ENCODE peak calls at places on chromosomes 16 and 17, in ten cellular contexts. Q is A549, V is tibial nerve, L is gastrocnemius medialis, P is breast epithelium, K is upper lobe of left lung, O is body of pancreas, S is Peyer's patch, H is transverse colon, C is heart left ventricle. Y is an unnamed sample.

GRCh38 chr16:27285676-27286196 is 17.2 kb upstream of the NSMCE1 start:
- DNase-seq in O (no peak), L (peak; percentile 17), P (no peak), V (no peak), H (peak; percentile 22), K (no peak), Q (no peak), S (no peak), C (peak; percentile 34), Y (no peak)

GRCh38 chr16:13148836-13149235 is 247.4 kb downstream of the SHISA9 start:
- DNase-seq in Q (no peak), C (no peak), V (no peak), O (no peak), L (no peak), S (no peak), P (no peak), K (no peak), H (no peak), Y (no peak)

GRCh38 chr16:83995756-83996155 is 27.7 kb downstream of the NECAB2 start:
- DNase-seq in S (no peak), V (no peak), L (no peak), O (peak; percentile 25), K (no peak), H (peak; percentile 17), P (no peak), Q (no peak), C (peak; percentile 31), Y (no peak)

GRCh38 chr17:146546-146945 is 9.2 kb downstream of the SCGB1C2 start:
- DNase-seq in P (peak; percentile 22), V (no peak), S (no peak), O (peak; percentile 9), K (no peak), C (no peak), H (no peak), L (no peak), Q (no peak), Y (peak; percentile 47)

GRCh38 chr16:1244881-1245280 is 4.4 kb downstream of the TPSAB1 start:
- DNase-seq in S (peak; percentile 28), Q (no peak), L (no peak), C (no peak), O (no peak), K (peak; percentile 67), H (no peak), P (peak; percentile 78), V (no peak), Y (peak; percentile 35)

GRCh38 chr17:44829558-44830358 is at the start of gene GJC1:
- DNase-seq in V (no peak), K (peak; percentile 86), S (no peak), H (peak; percentile 10), O (peak; percentile 17), C (peak; percentile 69), P (no peak), Q (peak; percentile 49), L (no peak), Y (peak; percentile 63)

GRCh38 chr16:14600164-14600563 is 29.9 kb downstream of the PARN start:
- DNase-seq in V (no peak), K (no peak), C (no peak), P (no peak), H (no peak), Q (peak; percentile 51), S (no peak), L (no peak), O (no peak), Y (no peak)

GRCh38 chr17:68461589-68461988 is 4.3 kb upstream of the WIPI1 start:
- DNase-seq in O (peak; percentile 35), H (peak; percentile 38), C (no peak), P (no peak), L (peak; percentile 68), K (no peak), V (no peak), Q (no peak), S (no peak), Y (no peak)

GRCh38 chr17:66716236-66717026 is 118.5 kb upstream of the CACNG5 start:
- DNase-seq in L (no peak), H (no peak), V (no peak), S (no peak), Q (no peak), K (no peak), P (no peak), O (no peak), C (no peak), Y (no peak)

GRCh38 chr16:64412578-64413280 is 709.1 kb downstream of the CDH11 start:
- DNase-seq in L (no peak), K (no peak), H (no peak), V (no peak), Q (no peak), P (no peak), O (no peak), C (no peak), S (no peak), Y (no peak)

GRCh38 chr16:72760581-72760980 is 287.3 kb downstream of the ZFHX3 start:
- DNase-seq in C (no peak), P (no peak), L (no peak), V (no peak), K (no peak), Q (no peak), S (no peak), O (no peak), H (no peak), Y (no peak)

GRCh38 chr16:23183486-23183862 is 929 bp downstream of the SCNN1G start:
- DNase-seq in O (no peak), V (no peak), S (no peak), H (no peak), C (no peak), Q (no peak), P (no peak), K (no peak), L (no peak), Y (no peak)

GRCh38 chr16:23181506-23181905 is 1.0 kb upstream of the SCNN1G start:
- DNase-seq in O (no peak), V (no peak), Q (no peak), S (no peak), P (no peak), C (no peak), L (no peak), H (no peak), K (no peak), Y (no peak)

GRCh38 chr16:23182206-23182674 is 305 bp upstream of the SCNN1G start:
- DNase-seq in L (peak; percentile 51), P (peak; percentile 87), H (peak; percentile 93), C (peak; percentile 68), O (peak; percentile 95), K (peak; percentile 97), S (peak; percentile 53), Q (peak; percentile 83), V (no peak), Y (peak; percentile 92)

GRCh38 chr16:23185661-23186060 is 3.1 kb downstream of the SCNN1G start:
- DNase-seq in C (no peak), S (no peak), Q (no peak), V (no peak), H (no peak), O (peak; percentile 35), P (no peak), K (peak; percentile 50), L (no peak), Y (no peak)

GRCh38 chr16:23182675-23183485 is at the start of gene SCNN1G:
- DNase-seq in V (no peak), C (no peak), S (no peak), O (peak; percentile 24), L (no peak), H (peak; percentile 45), Q (peak; percentile 25), P (no peak), K (peak; percentile 87), Y (peak; percentile 75)
- H3K4me3 ChIP-seq in V (peak within 1 kb of the TSS; percentile 2), C (peak within 1 kb of the TSS; percentile 50), S (peak within 1 kb of the TSS; percentile 38), O (peak within 1 kb of the TSS; percentile 4), L (peak within 1 kb of the TSS; percentile 19), H (peak within 1 kb of the TSS; percentile 61), Q (peak within 1 kb of the TSS; percentile 44), P (peak within 1 kb of the TSS; percentile 66), K (peak within 1 kb of the TSS; percentile 70), Y (peak within 1 kb of the TSS; percentile 15)

GRCh38 chr17:35775039-35775438 is 14.4 kb downstream of the C17orf50 start:
- DNase-seq in K (no peak), Q (no peak), H (no peak), O (no peak), C (no peak), L (no peak), P (no peak), V (no peak), S (no peak), Y (no peak)
- H3K27ac ChIP-seq in K (peak overlapping the region; percentile 78), Q (peak overlapping the region; percentile 28), H (peak overlapping the region; percentile 66), O (no peak overlapping the region), C (peak overlapping the region; percentile 86), L (no peak overlapping the region), P (no peak overlapping the region), V (peak overlapping the region; percentile 82), S (peak overlapping the region; percentile 62), Y (no peak overlapping the region)

DNA sequence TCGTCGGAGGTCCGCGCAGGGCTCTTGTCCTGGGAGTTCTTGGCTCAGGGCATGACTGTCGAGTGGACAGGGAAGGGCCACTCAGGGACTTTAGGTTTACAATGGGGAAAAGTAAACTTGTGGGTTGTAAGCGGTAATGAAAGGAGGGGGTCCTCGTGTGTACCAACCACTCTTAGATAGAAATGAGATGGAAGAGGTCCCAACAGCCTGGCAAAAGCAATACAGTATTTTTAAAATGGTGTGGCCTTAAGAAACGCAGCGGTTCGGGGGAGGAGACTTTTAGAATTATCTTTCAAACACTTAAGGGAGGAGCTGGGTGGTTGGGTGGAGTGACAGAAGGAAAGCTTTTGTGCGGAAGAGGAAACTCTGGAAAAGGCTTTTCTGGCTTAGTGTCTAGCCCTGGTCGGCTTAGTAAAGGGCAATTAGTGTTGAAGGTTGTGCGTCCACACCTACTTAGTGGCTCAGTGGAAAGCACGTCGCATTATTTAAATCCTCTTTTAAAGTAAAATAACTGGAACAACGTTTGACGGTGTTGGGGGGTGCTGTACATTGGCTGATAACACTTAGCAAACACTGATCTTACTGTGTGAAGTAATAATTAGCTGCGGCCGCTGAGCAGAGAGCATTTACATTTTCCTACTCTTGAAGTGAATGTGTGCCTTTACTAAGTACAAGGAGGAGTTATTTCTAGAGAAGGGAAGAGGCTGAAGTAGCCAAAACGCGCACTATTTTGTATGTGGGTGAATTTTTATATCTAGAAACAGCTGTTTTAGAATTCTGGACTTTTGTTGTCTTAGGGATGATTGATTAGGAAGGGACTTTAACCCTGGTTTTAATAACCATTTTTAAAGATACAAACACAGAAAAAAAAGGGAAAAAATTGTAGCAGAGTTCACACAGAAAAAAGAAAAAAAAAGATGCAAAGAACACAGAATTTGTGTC is 1.0 kb downstream of the WSB1 start:
- DNase-seq in P (no peak), L (peak; percentile 60), V (peak; percentile 39), H (peak; percentile 76), O (peak; percentile 63), C (peak; percentile 64), Q (peak; percentile 77), K (no peak), S (peak; percentile 57), Y (no peak)
- TF ChIP-seq POLR2A in P (peak; percentile 45), L (peak; percentile 65), V (peak; percentile 81), H (peak; percentile 82), O (no peak), C (no peak), Q (no peak), K (peak; percentile 74), S (peak; percentile 71), Y (no peak)

DNA sequence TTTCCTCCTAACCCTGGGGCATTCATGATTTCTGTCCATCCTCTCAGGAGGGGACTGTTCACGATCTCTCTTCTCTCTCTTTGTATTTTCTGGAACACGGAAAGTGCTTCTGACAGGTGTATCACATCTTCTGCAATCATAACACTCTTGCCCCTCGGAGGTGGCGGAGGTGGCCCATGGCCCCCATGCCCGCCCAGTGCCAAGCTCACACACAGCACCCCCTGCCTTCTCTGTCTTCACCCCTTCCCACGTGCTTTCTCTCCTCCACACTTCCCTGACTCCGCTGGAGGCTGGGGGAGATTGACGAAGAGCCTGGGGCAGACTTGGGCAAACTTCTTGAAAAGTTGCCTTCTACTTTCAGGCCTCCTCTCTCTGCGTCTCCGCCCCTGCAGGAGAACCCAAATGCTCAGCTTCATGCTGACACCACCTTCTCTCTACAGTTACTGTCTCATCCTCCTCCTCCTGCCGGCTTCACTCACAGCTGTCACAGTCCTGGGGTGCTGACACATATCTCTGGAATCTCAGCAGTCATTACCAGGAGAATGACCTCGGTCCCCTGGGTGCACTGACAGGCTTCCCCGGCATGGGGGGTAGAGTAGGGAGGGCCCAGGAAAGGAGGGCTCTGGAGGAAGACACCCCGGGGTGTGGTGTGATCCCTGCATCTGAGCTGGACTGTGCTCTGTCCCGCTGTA is 127.1 kb downstream of the ENGASE start:
- DNase-seq in P (no peak), Q (peak; percentile 87), H (no peak), K (peak; percentile 61), C (no peak), O (no peak), V (no peak), L (no peak), S (no peak), Y (no peak)
- H3K4me3 ChIP-seq in P (no peak overlapping the region), Q (no peak overlapping the region), H (no peak overlapping the region), K (no peak overlapping the region), C (no peak overlapping the region), O (no peak overlapping the region), V (no peak overlapping the region), L (no peak overlapping the region), S (no peak overlapping the region), Y (no peak overlapping the region)

Y was measured in spleen.